ENCODE peak calls at places on chromosome 1, in eight cellular contexts. One of them, this sample, is unnamed.

GRCh38 chr1:116152577-116152943 is 41.4 kb downstream of the MAB21L3 start:
- DNase-seq in GM23338: no peak
- DNase-seq in neural progenitor cell: no peak
- DNase-seq in SK-N-SH: no peak
- DNase-seq in PC-3: no peak
- DNase-seq in OCI-LY7: no peak
- DNase-seq in GM23248: no peak
- DNase-seq in HCT116: no peak
- DNase-seq in this sample: no peak

GRCh38 chr1:6435129-6435528 is 10.6 kb downstream of the ESPN start:
- DNase-seq in GM23338: no peak
- DNase-seq in neural progenitor cell: no peak
- DNase-seq in SK-N-SH: no peak
- DNase-seq in PC-3: no peak
- DNase-seq in OCI-LY7: no peak
- DNase-seq in GM23248: no peak
- DNase-seq in HCT116: no peak
- DNase-seq in this sample: no peak

GRCh38 chr1:201020647-201021332 is 2.7 kb downstream of the KIF21B start:
- DNase-seq in GM23338: peak
- DNase-seq in neural progenitor cell: peak
- DNase-seq in SK-N-SH: peak
- DNase-seq in PC-3: peak
- DNase-seq in OCI-LY7: peak
- DNase-seq in GM23248: no peak
- DNase-seq in HCT116: no peak
- DNase-seq in this sample: peak

GRCh38 chr1:9413877-9414213 is 121.2 kb downstream of the SPSB1 start:
- DNase-seq in GM23338: no peak
- DNase-seq in neural progenitor cell: no peak
- DNase-seq in SK-N-SH: no peak
- DNase-seq in PC-3: no peak
- DNase-seq in OCI-LY7: no peak
- DNase-seq in GM23248: no peak
- DNase-seq in HCT116: no peak
- DNase-seq in this sample: no peak

GRCh38 chr1:84582802-84583587 is 8.8 kb upstream of the CTBS start:
- DNase-seq in GM23338: no peak
- DNase-seq in neural progenitor cell: peak
- DNase-seq in SK-N-SH: peak
- DNase-seq in PC-3: peak
- DNase-seq in OCI-LY7: peak
- DNase-seq in GM23248: no peak
- DNase-seq in HCT116: no peak
- DNase-seq in this sample: peak

GRCh38 chr1:206907304-206907991 is 10.2 kb downstream of the IL24 start:
- DNase-seq in GM23338: peak
- DNase-seq in neural progenitor cell: peak
- DNase-seq in SK-N-SH: peak
- DNase-seq in PC-3: no peak
- DNase-seq in OCI-LY7: no peak
- DNase-seq in GM23248: no peak
- DNase-seq in HCT116: no peak
- DNase-seq in this sample: no peak

GRCh38 chr1:84496498-84496897 is 9.7 kb upstream of the SPATA1 start:
- DNase-seq in GM23338: no peak
- DNase-seq in neural progenitor cell: no peak
- DNase-seq in SK-N-SH: no peak
- DNase-seq in PC-3: no peak
- DNase-seq in OCI-LY7: no peak
- DNase-seq in GM23248: no peak
- DNase-seq in HCT116: no peak
- DNase-seq in this sample: no peak

GRCh38 chr1:1001057-1001630 is 1.2 kb upstream of the HES4 start:
- DNase-seq in GM23338: peak
- DNase-seq in neural progenitor cell: peak
- DNase-seq in SK-N-SH: peak
- DNase-seq in PC-3: no peak
- DNase-seq in OCI-LY7: no peak
- DNase-seq in GM23248: no peak
- DNase-seq in HCT116: no peak
- DNase-seq in this sample: no peak

GRCh38 chr1:33177996-33178540 is 3.8 kb downstream of the TRIM62 start:
- DNase-seq in GM23338: no peak
- DNase-seq in neural progenitor cell: no peak
- DNase-seq in SK-N-SH: no peak
- DNase-seq in PC-3: no peak
- DNase-seq in OCI-LY7: no peak
- DNase-seq in GM23248: no peak
- DNase-seq in HCT116: no peak
- DNase-seq in this sample: no peak

GRCh38 chr1:197441990-197442389 is 173.9 kb downstream of the CRB1 start:
- DNase-seq in GM23338: peak
- DNase-seq in neural progenitor cell: peak
- DNase-seq in SK-N-SH: no peak
- DNase-seq in PC-3: no peak
- DNase-seq in OCI-LY7: no peak
- DNase-seq in GM23248: peak
- DNase-seq in HCT116: no peak
- DNase-seq in this sample: no peak

DNA sequence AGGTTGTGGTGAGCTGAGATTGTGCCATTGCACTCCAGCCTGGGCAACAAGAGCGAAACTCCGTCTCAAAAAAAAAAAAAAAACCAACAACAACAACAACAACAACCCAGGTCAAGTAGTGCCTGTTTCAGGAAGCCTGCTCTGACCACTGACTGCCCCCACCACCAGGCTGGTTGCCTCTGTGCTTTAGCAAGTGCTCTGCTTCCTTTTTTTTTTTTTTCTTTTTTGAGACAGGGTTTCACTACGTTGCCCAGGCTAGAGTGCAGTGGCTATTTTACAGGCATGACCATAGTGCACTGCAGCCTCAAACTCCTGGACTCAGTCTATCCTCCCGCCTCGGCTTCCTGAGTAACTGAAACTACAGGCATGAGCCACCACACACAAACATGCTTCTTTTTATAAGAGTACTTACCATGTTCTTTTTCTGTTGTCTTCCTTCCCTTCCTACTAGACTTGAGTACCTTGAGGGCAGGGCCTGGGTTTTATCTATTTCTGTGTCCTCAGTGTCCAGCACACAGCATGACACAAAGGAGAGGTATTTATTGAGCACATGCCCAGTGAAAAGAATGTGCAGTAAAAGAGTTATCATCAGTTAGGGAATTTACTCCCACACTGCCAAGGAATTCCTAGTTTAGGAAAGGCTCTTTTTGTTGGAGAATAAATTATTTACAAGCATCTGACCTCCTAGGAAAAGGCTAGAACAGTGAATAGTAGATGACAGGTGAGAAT is 9.9 kb upstream of the COA7 start:
- DNase-seq in GM23338: no peak
- DNase-seq in neural progenitor cell: no peak
- DNase-seq in SK-N-SH: no peak
- DNase-seq in PC-3: peak
- DNase-seq in OCI-LY7: no peak
- DNase-seq in GM23248: peak
- DNase-seq in HCT116: no peak
- DNase-seq in this sample: no peak
- H2AFZ ChIP-seq in GM23338: no peak
- H2AFZ ChIP-seq in neural progenitor cell: no peak
- H2AFZ ChIP-seq in SK-N-SH: peak
- H2AFZ ChIP-seq in PC-3: peak
- H2AFZ ChIP-seq in OCI-LY7: no peak
- H2AFZ ChIP-seq in GM23248: no peak
- H2AFZ ChIP-seq in HCT116: peak
- H2AFZ ChIP-seq in this sample: no peak

GRCh38 chr1:195754874-195755273 is 853.4 kb downstream of the KCNT2 start:
- DNase-seq in GM23338: no peak
- DNase-seq in neural progenitor cell: no peak
- DNase-seq in SK-N-SH: no peak
- DNase-seq in PC-3: no peak
- DNase-seq in OCI-LY7: no peak
- DNase-seq in GM23248: peak
- DNase-seq in HCT116: no peak
- DNase-seq in this sample: no peak
- TF ChIP-seq EZH2phosphoT487 in GM23338: no peak
- TF ChIP-seq EZH2phosphoT487 in neural progenitor cell: no peak
- TF ChIP-seq EZH2phosphoT487 in SK-N-SH: no peak
- TF ChIP-seq EZH2phosphoT487 in PC-3: no peak
- TF ChIP-seq EZH2phosphoT487 in OCI-LY7: no peak
- TF ChIP-seq EZH2phosphoT487 in GM23248: no peak
- TF ChIP-seq EZH2phosphoT487 in HCT116: no peak
- TF ChIP-seq EZH2phosphoT487 in this sample: no peak

GRCh38 chr1:181100015-181100905 is 11.8 kb downstream of the IER5 start:
- DNase-seq in GM23338: peak
- DNase-seq in neural progenitor cell: peak
- DNase-seq in SK-N-SH: no peak
- DNase-seq in PC-3: peak
- DNase-seq in OCI-LY7: no peak
- DNase-seq in GM23248: peak
- DNase-seq in HCT116: no peak
- DNase-seq in this sample: no peak
- H2AFZ ChIP-seq in GM23338: no peak
- H2AFZ ChIP-seq in neural progenitor cell: no peak
- H2AFZ ChIP-seq in SK-N-SH: no peak
- H2AFZ ChIP-seq in PC-3: no peak
- H2AFZ ChIP-seq in OCI-LY7: no peak
- H2AFZ ChIP-seq in GM23248: peak
- H2AFZ ChIP-seq in HCT116: no peak
- H2AFZ ChIP-seq in this sample: no peak

GRCh38 chr1:31957701-31958674 is 19.8 kb upstream of the PTP4A2 start:
- DNase-seq in GM23338: no peak
- DNase-seq in neural progenitor cell: no peak
- DNase-seq in SK-N-SH: no peak
- DNase-seq in PC-3: no peak
- DNase-seq in OCI-LY7: no peak
- DNase-seq in GM23248: no peak
- DNase-seq in HCT116: no peak
- DNase-seq in this sample: no peak
- TF ChIP-seq EZH2phosphoT487 in GM23338: no peak
- TF ChIP-seq EZH2phosphoT487 in neural progenitor cell: no peak
- TF ChIP-seq EZH2phosphoT487 in SK-N-SH: no peak
- TF ChIP-seq EZH2phosphoT487 in PC-3: no peak
- TF ChIP-seq EZH2phosphoT487 in OCI-LY7: no peak
- TF ChIP-seq EZH2phosphoT487 in GM23248: no peak
- TF ChIP-seq EZH2phosphoT487 in HCT116: no peak
- TF ChIP-seq EZH2phosphoT487 in this sample: no peak

DNA sequence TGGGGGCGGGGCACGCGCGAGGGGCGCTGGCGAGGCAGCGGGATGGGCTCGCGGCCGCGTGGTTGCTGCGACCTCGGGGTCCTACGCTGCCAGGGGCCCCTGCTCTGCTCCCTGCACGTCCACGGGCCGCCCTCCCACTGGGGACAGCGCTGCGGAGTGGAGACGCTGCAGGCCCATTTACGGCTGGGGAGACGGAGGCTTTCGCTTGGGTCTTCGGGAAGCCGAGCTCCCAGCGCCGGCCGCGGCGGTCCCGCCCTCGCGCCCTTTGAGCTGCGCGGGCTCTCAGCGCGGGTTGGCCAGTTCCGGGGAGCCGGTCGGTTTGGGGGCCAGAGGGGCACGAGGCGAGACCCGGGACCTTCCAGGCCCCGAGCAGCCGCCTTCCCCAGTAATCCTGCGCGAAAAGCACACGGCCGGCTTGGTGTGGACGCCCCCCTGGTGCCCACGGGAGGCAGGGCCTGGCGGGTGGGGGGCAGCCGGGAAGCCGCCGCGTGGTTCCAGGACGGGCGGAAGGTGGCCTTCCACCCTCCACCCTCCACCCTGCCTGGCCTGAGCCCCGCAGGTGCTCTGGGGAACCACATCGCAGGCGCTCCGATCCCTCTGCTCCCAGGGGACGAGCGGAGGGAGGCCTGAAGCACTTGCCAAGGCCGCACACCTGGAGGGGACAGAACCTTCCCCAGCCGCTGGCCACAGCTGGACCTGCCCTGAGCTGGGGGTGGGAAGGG is 570 bp upstream of the PEX10 start:
- DNase-seq in GM23338: no peak
- DNase-seq in neural progenitor cell: peak
- DNase-seq in SK-N-SH: peak
- DNase-seq in PC-3: peak
- DNase-seq in OCI-LY7: peak
- DNase-seq in GM23248: peak
- DNase-seq in HCT116: no peak
- DNase-seq in this sample: no peak
- H2AFZ ChIP-seq in GM23338: peak
- H2AFZ ChIP-seq in neural progenitor cell: no peak
- H2AFZ ChIP-seq in SK-N-SH: peak
- H2AFZ ChIP-seq in PC-3: peak
- H2AFZ ChIP-seq in OCI-LY7: no peak
- H2AFZ ChIP-seq in GM23248: peak
- H2AFZ ChIP-seq in HCT116: no peak
- H2AFZ ChIP-seq in this sample: peak

DNA sequence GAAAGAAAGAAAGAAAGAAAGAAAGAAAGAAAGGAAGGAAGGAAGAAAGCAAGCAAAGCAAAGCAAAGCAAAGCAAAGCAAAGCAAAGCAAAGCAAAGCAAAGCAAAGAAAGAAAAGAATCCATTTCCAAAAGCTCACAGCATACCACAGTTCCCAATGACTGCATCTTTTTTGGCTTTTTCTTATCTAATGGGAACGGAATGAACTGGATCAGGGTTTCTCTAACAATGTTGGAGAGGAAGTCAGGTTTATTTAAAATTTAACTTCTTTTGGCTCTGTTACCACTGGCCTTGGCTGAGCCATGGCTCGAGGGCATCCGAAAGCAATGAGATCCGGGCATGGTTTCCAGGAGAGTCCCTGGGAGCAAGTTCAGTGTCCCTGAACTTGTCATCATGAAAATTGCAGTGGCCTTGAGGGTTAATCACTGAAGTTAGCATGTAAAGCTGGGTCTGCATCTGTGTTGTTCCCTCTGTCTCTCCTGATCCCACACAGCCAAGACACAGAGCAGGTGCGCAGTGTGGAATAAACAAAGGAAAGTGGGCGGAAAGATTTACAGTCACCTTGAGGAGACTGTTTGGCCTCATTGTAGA is 34.6 kb upstream of the CTPS1 start:
- DNase-seq in GM23338: no peak
- DNase-seq in neural progenitor cell: no peak
- DNase-seq in SK-N-SH: no peak
- DNase-seq in PC-3: peak
- DNase-seq in OCI-LY7: no peak
- DNase-seq in GM23248: peak
- DNase-seq in HCT116: no peak
- DNase-seq in this sample: no peak
- TF ChIP-seq EZH2phosphoT487 in GM23338: no peak
- TF ChIP-seq EZH2phosphoT487 in neural progenitor cell: no peak
- TF ChIP-seq EZH2phosphoT487 in SK-N-SH: no peak
- TF ChIP-seq EZH2phosphoT487 in PC-3: no peak
- TF ChIP-seq EZH2phosphoT487 in OCI-LY7: no peak
- TF ChIP-seq EZH2phosphoT487 in GM23248: no peak
- TF ChIP-seq EZH2phosphoT487 in HCT116: no peak
- TF ChIP-seq EZH2phosphoT487 in this sample: no peak

GRCh38 chr1:20661235-20662109 is at the start of gene DDOST:
- DNase-seq in GM23338: peak
- DNase-seq in neural progenitor cell: peak
- DNase-seq in SK-N-SH: peak
- DNase-seq in PC-3: peak
- DNase-seq in OCI-LY7: peak
- DNase-seq in GM23248: peak
- DNase-seq in HCT116: peak
- DNase-seq in this sample: peak
- H2AFZ ChIP-seq in GM23338: peak
- H2AFZ ChIP-seq in neural progenitor cell: peak
- H2AFZ ChIP-seq in SK-N-SH: peak
- H2AFZ ChIP-seq in PC-3: peak
- H2AFZ ChIP-seq in OCI-LY7: peak
- H2AFZ ChIP-seq in GM23248: peak
- H2AFZ ChIP-seq in HCT116: no peak
- H2AFZ ChIP-seq in this sample: peak

This sample was measured in MM.1S.